ENCODE peak calls at places on chromosomes 2 and 18, in nine cellular contexts. One of them, this sample, is unnamed.

GRCh38 chr2:171407030-171407707 is 26.6 kb downstream of the METTL8 start:
- DNase-seq in psoas muscle: no peak
- DNase-seq in GM19239: peak
- DNase-seq in NCI-H345: no peak
- DNase-seq in T1000: no peak
- DNase-seq in activated CD8-positive, alpha-beta memory T cell treated with anti-CD3 and anti-CD28 coated beads for 24 hours: no peak
- DNase-seq in activated CD4-positive, alpha-beta T cell treated with anti-CD3 and anti-CD28 coated beads for 48 hours: no peak
- DNase-seq in lower leg skin: no peak
- DNase-seq in omental fat pad: no peak
- DNase-seq in this sample: no peak

GRCh38 chr2:45014016-45014702 is 4.9 kb upstream of the SIX2 start:
- DNase-seq in activated CD8-positive, alpha-beta memory T cell treated with anti-CD3 and anti-CD28 coated beads for 24 hours: peak
- DNase-seq in lower leg skin: no peak
- DNase-seq in T1000: no peak
- DNase-seq in omental fat pad: no peak
- DNase-seq in psoas muscle: peak
- DNase-seq in activated CD4-positive, alpha-beta T cell treated with anti-CD3 and anti-CD28 coated beads for 48 hours: peak
- DNase-seq in NCI-H345: no peak
- DNase-seq in GM19239: no peak
- DNase-seq in this sample: no peak

GRCh38 chr2:9249036-9249800 is 42.6 kb downstream of the ASAP2 start:
- DNase-seq in GM19239: no peak
- DNase-seq in T1000: no peak
- DNase-seq in NCI-H345: no peak
- DNase-seq in omental fat pad: no peak
- DNase-seq in lower leg skin: no peak
- DNase-seq in activated CD4-positive, alpha-beta T cell treated with anti-CD3 and anti-CD28 coated beads for 48 hours: no peak
- DNase-seq in psoas muscle: no peak
- DNase-seq in activated CD8-positive, alpha-beta memory T cell treated with anti-CD3 and anti-CD28 coated beads for 24 hours: no peak
- DNase-seq in this sample: no peak

GRCh38 chr2:161436411-161436810 is 20.3 kb downstream of the TBR1 start:
- DNase-seq in psoas muscle: no peak
- DNase-seq in GM19239: no peak
- DNase-seq in activated CD4-positive, alpha-beta T cell treated with anti-CD3 and anti-CD28 coated beads for 48 hours: no peak
- DNase-seq in omental fat pad: no peak
- DNase-seq in activated CD8-positive, alpha-beta memory T cell treated with anti-CD3 and anti-CD28 coated beads for 24 hours: no peak
- DNase-seq in lower leg skin: no peak
- DNase-seq in NCI-H345: no peak
- DNase-seq in T1000: no peak
- DNase-seq in this sample: no peak

GRCh38 chr2:53654364-53654763 is 113.2 kb upstream of the CHAC2 start:
- DNase-seq in GM19239: no peak
- DNase-seq in omental fat pad: no peak
- DNase-seq in activated CD8-positive, alpha-beta memory T cell treated with anti-CD3 and anti-CD28 coated beads for 24 hours: no peak
- DNase-seq in T1000: no peak
- DNase-seq in activated CD4-positive, alpha-beta T cell treated with anti-CD3 and anti-CD28 coated beads for 48 hours: no peak
- DNase-seq in NCI-H345: no peak
- DNase-seq in lower leg skin: no peak
- DNase-seq in psoas muscle: no peak
- DNase-seq in this sample: no peak

GRCh38 chr18:25282282-25282681 is 69.7 kb downstream of the ZNF521 start:
- DNase-seq in NCI-H345: no peak
- DNase-seq in psoas muscle: peak
- DNase-seq in lower leg skin: peak
- DNase-seq in GM19239: no peak
- DNase-seq in activated CD8-positive, alpha-beta memory T cell treated with anti-CD3 and anti-CD28 coated beads for 24 hours: no peak
- DNase-seq in T1000: no peak
- DNase-seq in activated CD4-positive, alpha-beta T cell treated with anti-CD3 and anti-CD28 coated beads for 48 hours: no peak
- DNase-seq in omental fat pad: no peak
- DNase-seq in this sample: peak

GRCh38 chr18:8800041-8800441 is 94.7 kb downstream of the MTCL1 start:
- DNase-seq in T1000: no peak
- DNase-seq in activated CD4-positive, alpha-beta T cell treated with anti-CD3 and anti-CD28 coated beads for 48 hours: no peak
- DNase-seq in GM19239: no peak
- DNase-seq in activated CD8-positive, alpha-beta memory T cell treated with anti-CD3 and anti-CD28 coated beads for 24 hours: no peak
- DNase-seq in omental fat pad: no peak
- DNase-seq in lower leg skin: no peak
- DNase-seq in NCI-H345: no peak
- DNase-seq in psoas muscle: peak
- DNase-seq in this sample: no peak

GRCh38 chr2:113376935-113377445 is 60.5 kb upstream of the ZNG1B start:
- DNase-seq in omental fat pad: no peak
- DNase-seq in lower leg skin: no peak
- DNase-seq in psoas muscle: no peak
- DNase-seq in GM19239: no peak
- DNase-seq in activated CD4-positive, alpha-beta T cell treated with anti-CD3 and anti-CD28 coated beads for 48 hours: no peak
- DNase-seq in T1000: no peak
- DNase-seq in NCI-H345: no peak
- DNase-seq in activated CD8-positive, alpha-beta memory T cell treated with anti-CD3 and anti-CD28 coated beads for 24 hours: no peak
- DNase-seq in this sample: no peak

GRCh38 chr2:177474904-177475474 is 82.4 kb downstream of the AGPS start:
- DNase-seq in activated CD4-positive, alpha-beta T cell treated with anti-CD3 and anti-CD28 coated beads for 48 hours: no peak
- DNase-seq in GM19239: no peak
- DNase-seq in lower leg skin: no peak
- DNase-seq in NCI-H345: no peak
- DNase-seq in activated CD8-positive, alpha-beta memory T cell treated with anti-CD3 and anti-CD28 coated beads for 24 hours: no peak
- DNase-seq in psoas muscle: no peak
- DNase-seq in T1000: no peak
- DNase-seq in omental fat pad: no peak
- DNase-seq in this sample: no peak

GRCh38 chr2:154825358-154825757 is 126.9 kb downstream of the KCNJ3 start:
- DNase-seq in activated CD4-positive, alpha-beta T cell treated with anti-CD3 and anti-CD28 coated beads for 48 hours: no peak
- DNase-seq in NCI-H345: no peak
- DNase-seq in lower leg skin: no peak
- DNase-seq in activated CD8-positive, alpha-beta memory T cell treated with anti-CD3 and anti-CD28 coated beads for 24 hours: no peak
- DNase-seq in omental fat pad: no peak
- DNase-seq in psoas muscle: no peak
- DNase-seq in T1000: no peak
- DNase-seq in GM19239: no peak
- DNase-seq in this sample: no peak

GRCh38 chr2:225458431-225459117 is 59.1 kb downstream of the NYAP2 start:
- DNase-seq in GM19239: no peak
- DNase-seq in lower leg skin: no peak
- DNase-seq in psoas muscle: no peak
- DNase-seq in NCI-H345: peak
- DNase-seq in activated CD8-positive, alpha-beta memory T cell treated with anti-CD3 and anti-CD28 coated beads for 24 hours: no peak
- DNase-seq in omental fat pad: no peak
- DNase-seq in activated CD4-positive, alpha-beta T cell treated with anti-CD3 and anti-CD28 coated beads for 48 hours: no peak
- DNase-seq in T1000: no peak
- DNase-seq in this sample: no peak

GRCh38 chr2:188102881-188103280 is 188.8 kb upstream of the GULP1 start:
- DNase-seq in NCI-H345: no peak
- DNase-seq in activated CD8-positive, alpha-beta memory T cell treated with anti-CD3 and anti-CD28 coated beads for 24 hours: no peak
- DNase-seq in lower leg skin: no peak
- DNase-seq in omental fat pad: no peak
- DNase-seq in activated CD4-positive, alpha-beta T cell treated with anti-CD3 and anti-CD28 coated beads for 48 hours: no peak
- DNase-seq in psoas muscle: peak
- DNase-seq in GM19239: no peak
- DNase-seq in T1000: no peak
- DNase-seq in this sample: no peak

GRCh38 chr2:109112-109809 is 63.0 kb upstream of the FAM110C start:
- DNase-seq in activated CD8-positive, alpha-beta memory T cell treated with anti-CD3 and anti-CD28 coated beads for 24 hours: no peak
- DNase-seq in psoas muscle: no peak
- DNase-seq in activated CD4-positive, alpha-beta T cell treated with anti-CD3 and anti-CD28 coated beads for 48 hours: no peak
- DNase-seq in GM19239: no peak
- DNase-seq in omental fat pad: no peak
- DNase-seq in lower leg skin: no peak
- DNase-seq in T1000: no peak
- DNase-seq in NCI-H345: no peak
- DNase-seq in this sample: no peak

GRCh38 chr2:86543335-86543734 is 19.9 kb downstream of the CHMP3 start:
- DNase-seq in activated CD4-positive, alpha-beta T cell treated with anti-CD3 and anti-CD28 coated beads for 48 hours: no peak
- DNase-seq in activated CD8-positive, alpha-beta memory T cell treated with anti-CD3 and anti-CD28 coated beads for 24 hours: no peak
- DNase-seq in omental fat pad: no peak
- DNase-seq in NCI-H345: no peak
- DNase-seq in lower leg skin: no peak
- DNase-seq in psoas muscle: no peak
- DNase-seq in GM19239: no peak
- DNase-seq in T1000: no peak
- DNase-seq in this sample: no peak

GRCh38 chr18:44668280-44668975 is 12.3 kb upstream of the SETBP1 start:
- DNase-seq in psoas muscle: no peak
- DNase-seq in activated CD4-positive, alpha-beta T cell treated with anti-CD3 and anti-CD28 coated beads for 48 hours: no peak
- DNase-seq in activated CD8-positive, alpha-beta memory T cell treated with anti-CD3 and anti-CD28 coated beads for 24 hours: no peak
- DNase-seq in GM19239: no peak
- DNase-seq in lower leg skin: no peak
- DNase-seq in T1000: no peak
- DNase-seq in omental fat pad: no peak
- DNase-seq in NCI-H345: no peak
- DNase-seq in this sample: no peak

GRCh38 chr2:111702119-111702808 is 181.7 kb downstream of the ANAPC1 start:
- DNase-seq in activated CD8-positive, alpha-beta memory T cell treated with anti-CD3 and anti-CD28 coated beads for 24 hours: peak
- DNase-seq in activated CD4-positive, alpha-beta T cell treated with anti-CD3 and anti-CD28 coated beads for 48 hours: peak
- DNase-seq in T1000: peak
- DNase-seq in NCI-H345: peak
- DNase-seq in lower leg skin: no peak
- DNase-seq in omental fat pad: no peak
- DNase-seq in psoas muscle: peak
- DNase-seq in GM19239: no peak
- DNase-seq in this sample: no peak

GRCh38 chr2:9655441-9656269 is 24.9 kb upstream of the YWHAQ start:
- DNase-seq in activated CD8-positive, alpha-beta memory T cell treated with anti-CD3 and anti-CD28 coated beads for 24 hours: peak
- DNase-seq in psoas muscle: no peak
- DNase-seq in lower leg skin: no peak
- DNase-seq in activated CD4-positive, alpha-beta T cell treated with anti-CD3 and anti-CD28 coated beads for 48 hours: peak
- DNase-seq in NCI-H345: no peak
- DNase-seq in T1000: peak
- DNase-seq in omental fat pad: no peak
- DNase-seq in GM19239: no peak
- DNase-seq in this sample: no peak

GRCh38 chr2:207484444-207485391 is 45.0 kb upstream of the CREB1 start:
- DNase-seq in activated CD8-positive, alpha-beta memory T cell treated with anti-CD3 and anti-CD28 coated beads for 24 hours: no peak
- DNase-seq in psoas muscle: no peak
- DNase-seq in GM19239: no peak
- DNase-seq in activated CD4-positive, alpha-beta T cell treated with anti-CD3 and anti-CD28 coated beads for 48 hours: no peak
- DNase-seq in T1000: no peak
- DNase-seq in lower leg skin: no peak
- DNase-seq in NCI-H345: no peak
- DNase-seq in omental fat pad: no peak
- DNase-seq in this sample: no peak

GRCh38 chr2:63735931-63736820 is 105.5 kb upstream of the UGP2 start:
- DNase-seq in activated CD4-positive, alpha-beta T cell treated with anti-CD3 and anti-CD28 coated beads for 48 hours: no peak
- DNase-seq in lower leg skin: no peak
- DNase-seq in activated CD8-positive, alpha-beta memory T cell treated with anti-CD3 and anti-CD28 coated beads for 24 hours: no peak
- DNase-seq in omental fat pad: no peak
- DNase-seq in GM19239: no peak
- DNase-seq in NCI-H345: no peak
- DNase-seq in T1000: no peak
- DNase-seq in psoas muscle: no peak
- DNase-seq in this sample: no peak

GRCh38 chr18:63550068-63550467 is 7.9 kb downstream of the SERPINB12 start:
- DNase-seq in psoas muscle: no peak
- DNase-seq in lower leg skin: no peak
- DNase-seq in activated CD4-positive, alpha-beta T cell treated with anti-CD3 and anti-CD28 coated beads for 48 hours: no peak
- DNase-seq in omental fat pad: no peak
- DNase-seq in T1000: no peak
- DNase-seq in activated CD8-positive, alpha-beta memory T cell treated with anti-CD3 and anti-CD28 coated beads for 24 hours: no peak
- DNase-seq in GM19239: no peak
- DNase-seq in NCI-H345: no peak
- DNase-seq in this sample: no peak

GRCh38 chr2:4258563-4258962 is 555.2 kb downstream of the DCDC2C start:
- DNase-seq in NCI-H345: peak
- DNase-seq in T1000: no peak
- DNase-seq in psoas muscle: no peak
- DNase-seq in omental fat pad: no peak
- DNase-seq in lower leg skin: no peak
- DNase-seq in activated CD4-positive, alpha-beta T cell treated with anti-CD3 and anti-CD28 coated beads for 48 hours: no peak
- DNase-seq in activated CD8-positive, alpha-beta memory T cell treated with anti-CD3 and anti-CD28 coated beads for 24 hours: no peak
- DNase-seq in GM19239: no peak
- DNase-seq in this sample: no peak

GRCh38 chr2:212536385-212537310 is 2.0 kb downstream of the ERBB4 start:
- DNase-seq in T1000: no peak
- DNase-seq in lower leg skin: no peak
- DNase-seq in activated CD4-positive, alpha-beta T cell treated with anti-CD3 and anti-CD28 coated beads for 48 hours: no peak
- DNase-seq in activated CD8-positive, alpha-beta memory T cell treated with anti-CD3 and anti-CD28 coated beads for 24 hours: no peak
- DNase-seq in NCI-H345: peak
- DNase-seq in psoas muscle: peak
- DNase-seq in omental fat pad: peak
- DNase-seq in GM19239: no peak
- DNase-seq in this sample: no peak

GRCh38 chr2:15112216-15112615 is 448.9 kb downstream of the NBAS start:
- DNase-seq in psoas muscle: no peak
- DNase-seq in activated CD8-positive, alpha-beta memory T cell treated with anti-CD3 and anti-CD28 coated beads for 24 hours: no peak
- DNase-seq in omental fat pad: no peak
- DNase-seq in activated CD4-positive, alpha-beta T cell treated with anti-CD3 and anti-CD28 coated beads for 48 hours: no peak
- DNase-seq in lower leg skin: no peak
- DNase-seq in GM19239: no peak
- DNase-seq in T1000: no peak
- DNase-seq in NCI-H345: peak
- DNase-seq in this sample: no peak

This sample was measured in breast epithelium.